ENCODE peak calls at places on chromosomes 13 and 19, in seven cellular contexts. G is left lung, T is brain microvascular endothelial cell, M is tibial nerve, N is endodermal cell, Q is tibial artery, I is pancreas. U is an unnamed sample.

GRCh38 chr19:1131718-1132552 is 28.1 kb downstream of the GPX4 start:
- DNase-seq in G (peak; percentile 92), T (peak; percentile 70), M (peak; percentile 77), N (peak; percentile 86), Q (peak; percentile 92), I (peak; percentile 58), U (peak; percentile 58)

GRCh38 chr19:46357846-46358583 is 11.1 kb downstream of the PPP5C start:
- DNase-seq in G (no peak), T (no peak), M (no peak), N (no peak), Q (no peak), I (no peak), U (no peak)

GRCh38 chr13:39815345-39816111 is 160.1 kb downstream of the COG6 start:
- DNase-seq in G (no peak), T (peak; percentile 62), M (no peak), N (no peak), Q (no peak), I (no peak), U (no peak)

GRCh38 chr19:16325161-16325527 is 518 bp downstream of the KLF2 start:
- DNase-seq in G (peak; percentile 53), T (no peak), M (no peak), N (peak; percentile 81), Q (no peak), I (no peak), U (no peak)

GRCh38 chr19:38634757-38635482 is 12.5 kb upstream of the ACTN4 start:
- DNase-seq in G (peak; percentile 75), T (peak; percentile 49), M (peak; percentile 78), N (peak; percentile 93), Q (peak; percentile 63), I (peak; percentile 56), U (no peak)

GRCh38 chr19:16886305-16886880 is 2.4 kb upstream of the F2RL3 start:
- DNase-seq in G (peak; percentile 75), T (peak; percentile 83), M (peak; percentile 11), N (no peak), Q (peak; percentile 41), I (no peak), U (peak; percentile 60)

GRCh38 chr19:46489445-46490272 is 6.0 kb downstream of the PNMA8B start:
- DNase-seq in G (peak; percentile 66), T (peak; percentile 71), M (peak; percentile 50), N (peak; percentile 76), Q (peak; percentile 76), I (no peak), U (no peak)

GRCh38 chr19:45218887-45219780 is 26.1 kb downstream of the EXOC3L2 start:
- DNase-seq in G (no peak), T (no peak), M (no peak), N (no peak), Q (no peak), I (no peak), U (no peak)

GRCh38 chr19:43984687-43985000 is 656 bp downstream of the ZNF155 start:
- DNase-seq in G (peak; percentile 38), T (no peak), M (no peak), N (peak; percentile 48), Q (peak; percentile 29), I (no peak), U (no peak)

GRCh38 chr13:77741587-77741972 is 44.1 kb downstream of the SLAIN1 start:
- DNase-seq in G (no peak), T (no peak), M (no peak), N (no peak), Q (no peak), I (no peak), U (no peak)

GRCh38 chr19:49951806-49952474 is 9.0 kb downstream of the SIGLEC11 start:
- DNase-seq in G (no peak), T (no peak), M (no peak), N (no peak), Q (no peak), I (no peak), U (no peak)

GRCh38 chr19:30122431-30122830 is 180.4 kb downstream of the URI1 start:
- DNase-seq in G (no peak), T (no peak), M (no peak), N (no peak), Q (no peak), I (no peak), U (no peak)

GRCh38 chr13:98495627-98496238 is 81.2 kb downstream of the STK24 start:
- DNase-seq in G (no peak), T (no peak), M (no peak), N (peak; percentile 71), Q (no peak), I (no peak), U (no peak)

GRCh38 chr13:30334663-30335386 is 27.5 kb upstream of the KATNAL1 start:
- DNase-seq in G (no peak), T (no peak), M (no peak), N (peak; percentile 73), Q (no peak), I (no peak), U (no peak)

DNA sequence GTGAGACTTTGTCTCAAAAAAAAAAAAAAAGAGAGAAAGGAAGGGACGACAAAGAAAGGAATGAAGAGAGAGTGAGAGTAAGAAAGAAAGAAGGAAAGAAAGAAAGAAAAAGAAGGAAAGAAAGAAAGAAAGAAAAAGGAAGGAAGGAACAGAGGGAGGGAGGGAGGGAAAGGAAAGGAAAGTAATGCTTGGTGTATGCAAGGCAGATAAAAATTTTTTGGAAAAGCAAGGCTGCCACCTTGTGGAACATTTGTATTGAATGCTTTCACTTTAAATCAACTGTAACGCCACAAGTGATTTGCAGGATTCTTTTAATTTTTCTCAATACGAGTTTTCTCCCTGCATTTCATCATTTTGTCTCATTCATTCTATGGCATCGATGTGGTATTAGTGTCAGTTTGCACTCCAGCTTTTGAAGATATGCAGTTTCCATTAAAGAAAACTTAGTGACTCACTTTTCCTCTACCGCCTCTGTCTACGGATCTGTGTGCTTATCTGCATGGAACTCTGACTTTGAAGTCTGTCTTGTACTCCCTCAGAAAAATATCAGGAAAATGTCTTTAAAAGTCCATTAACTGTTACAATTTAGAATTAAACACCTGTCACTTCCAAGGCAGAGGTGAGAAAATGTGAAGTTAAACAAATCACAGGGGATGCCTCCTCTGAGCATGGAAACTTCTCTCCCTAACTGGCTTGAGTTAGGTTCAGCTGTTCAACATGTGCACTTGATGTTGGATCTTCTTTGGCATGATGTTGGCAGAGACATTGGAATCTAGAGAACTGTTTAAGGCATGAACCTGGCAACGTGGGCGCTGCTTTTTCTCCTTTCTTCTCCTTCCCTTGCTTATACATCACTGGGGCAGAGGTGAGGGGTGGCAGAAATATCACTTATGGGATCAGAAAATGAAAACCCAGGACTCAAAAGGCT is 20.0 kb upstream of the ZDHHC20 start:
- DNase-seq in G (no peak), T (peak; percentile 77), M (peak; percentile 59), N (no peak), Q (no peak), I (peak; percentile 31), U (peak; percentile 28)
- H3K4me3 ChIP-seq in G (no peak overlapping the region), T (peak overlapping the region; percentile 29), M (peak overlapping the region; percentile 5), N (no peak overlapping the region), Q (no peak overlapping the region), I (no peak overlapping the region), U (peak overlapping the region; percentile 29)

GRCh38 chr13:23182142-23182541 is 1.4 kb downstream of the SGCG start:
- DNase-seq in G (no peak), T (no peak), M (no peak), N (no peak), Q (no peak), I (no peak), U (no peak)
- H3K4me3 ChIP-seq in G (no peak overlapping the region), T (no peak overlapping the region), M (no peak overlapping the region), N (no peak overlapping the region), Q (no peak overlapping the region), I (no peak overlapping the region), U (no peak overlapping the region)

GRCh38 chr13:112330066-112330465 is 46.1 kb upstream of the SPACA7 start:
- DNase-seq in G (no peak), T (no peak), M (no peak), N (peak; percentile 33), Q (no peak), I (no peak), U (no peak)
- H3K4me3 ChIP-seq in G (no peak overlapping the region), T (no peak overlapping the region), M (no peak overlapping the region), N (no peak overlapping the region), Q (no peak overlapping the region), I (no peak overlapping the region), U (no peak overlapping the region)

GRCh38 chr19:3785464-3785937 is 680 bp downstream of the MATK start:
- DNase-seq in G (no peak), T (no peak), M (no peak), N (peak; percentile 59), Q (no peak), I (no peak), U (no peak)
- H3K4me3 ChIP-seq in G (peak overlapping the region; percentile 43), T (no peak overlapping the region), M (peak overlapping the region; percentile 35), N (peak overlapping the region; percentile 65), Q (no peak overlapping the region), I (no peak overlapping the region), U (no peak overlapping the region)

GRCh38 chr13:43805071-43805468 is 18.3 kb upstream of the ENOX1 start:
- DNase-seq in G (no peak), T (peak; percentile 93), M (peak; percentile 7), N (peak; percentile 52), Q (no peak), I (no peak), U (peak; percentile 98)

GRCh38 chr13:43802511-43802910 is 15.7 kb upstream of the ENOX1 start:
- DNase-seq in G (no peak), T (no peak), M (no peak), N (no peak), Q (no peak), I (no peak), U (no peak)

GRCh38 chr13:43800828-43801227 is 14.1 kb upstream of the ENOX1 start:
- DNase-seq in G (no peak), T (no peak), M (no peak), N (no peak), Q (no peak), I (no peak), U (no peak)

GRCh38 chr13:43805681-43806128 is 18.9 kb upstream of the ENOX1 start:
- DNase-seq in G (no peak), T (peak; percentile 27), M (no peak), N (peak; percentile 48), Q (no peak), I (no peak), U (no peak)

DNA sequence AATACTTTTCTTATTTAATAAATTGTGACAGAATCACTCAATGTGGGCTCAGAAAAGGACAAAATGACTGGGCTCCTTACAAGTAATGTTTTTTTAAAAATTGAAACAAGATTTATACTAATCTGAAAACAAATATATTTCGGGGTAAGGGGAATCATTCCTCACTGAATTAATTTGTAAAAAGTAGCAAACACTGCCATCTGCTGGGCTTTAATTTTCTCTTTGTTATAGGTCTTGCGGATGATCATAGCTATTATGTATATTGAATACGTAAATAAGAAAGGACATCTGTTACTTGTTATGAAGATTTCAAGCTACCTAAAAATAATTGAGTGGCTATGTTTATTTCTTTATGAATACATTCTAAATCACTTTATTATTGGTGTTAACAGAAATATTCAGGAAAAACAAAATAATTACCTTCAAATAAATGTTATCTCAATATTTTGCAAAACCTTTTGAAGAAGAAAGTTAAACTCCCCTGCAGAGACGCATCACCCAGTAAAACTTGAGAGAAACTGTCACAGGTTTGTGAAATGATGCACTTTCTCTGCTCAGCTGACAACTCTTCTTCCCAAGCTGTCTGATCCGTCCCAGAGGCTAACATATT is 17.8 kb upstream of the ENOX1 start:
- DNase-seq in G (no peak), T (peak; percentile 76), M (peak; percentile 81), N (no peak), Q (no peak), I (no peak), U (no peak)
- H3K4me3 ChIP-seq in G (no peak overlapping the region), T (peak overlapping the region; percentile 20), M (no peak overlapping the region), N (no peak overlapping the region), Q (no peak overlapping the region), I (no peak overlapping the region), U (peak overlapping the region; percentile 31)

DNA sequence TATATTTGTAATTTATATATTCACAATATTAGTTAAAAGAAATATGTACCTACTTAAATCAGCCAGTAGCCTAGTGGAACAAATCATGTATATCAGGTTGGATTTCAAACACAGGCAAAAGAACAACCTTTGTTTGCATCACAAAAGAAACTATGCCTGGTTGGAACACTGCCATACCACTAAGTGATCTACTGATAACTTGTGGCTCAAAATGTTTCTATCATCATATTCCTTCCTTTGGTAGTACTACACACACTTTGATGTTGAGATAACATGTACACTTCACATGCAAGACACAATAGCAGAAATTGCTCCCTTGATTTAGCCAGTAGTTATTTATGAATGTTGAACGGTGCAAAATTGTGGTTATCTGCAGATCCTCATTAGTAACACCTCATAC is 146.0 kb upstream of the GPC6 start:
- DNase-seq in G (no peak), T (peak; percentile 79), M (no peak), N (no peak), Q (no peak), I (no peak), U (no peak)
- H3K4me3 ChIP-seq in G (no peak overlapping the region), T (no peak overlapping the region), M (no peak overlapping the region), N (no peak overlapping the region), Q (no peak overlapping the region), I (no peak overlapping the region), U (no peak overlapping the region)